ENCODE peak calls at places on chromosomes 13 and 19, in five cellular contexts. C, L, X, I and Q are unnamed samples. For H3K4me1, the result is how much of the 10 kb centered on the place peaks cover.

GRCh38 chr13:37995052-37995451 is 125.5 kb upstream of the TRPC4 start:
- DNase-seq in C (no peak), L (no peak), X (peak), I (no peak), Q (no peak)

GRCh38 chr13:102645701-102646100 is 48.9 kb downstream of the TPP2 start:
- DNase-seq in C (no peak), L (no peak), X (no peak), I (no peak), Q (no peak)

GRCh38 chr13:90713436-90714133 is 633.9 kb upstream of the MIR17HG start:
- DNase-seq in C (no peak), L (no peak), X (no peak), I (no peak), Q (no peak)

GRCh38 chr13:20637811-20638210 is 65.7 kb upstream of the IL17D start:
- DNase-seq in C (no peak), L (no peak), X (no peak), I (no peak), Q (no peak)

GRCh38 chr19:51111606-51112005 is 3.4 kb upstream of the CTU1 start:
- DNase-seq in C (no peak), L (no peak), X (peak), I (no peak), Q (no peak)

GRCh38 chr19:38063921-38064320 is 156.9 kb downstream of the SIPA1L3 start:
- DNase-seq in C (no peak), L (no peak), X (no peak), I (no peak), Q (no peak)

GRCh38 chr13:33139186-33139585 is 123.0 kb downstream of the KL start:
- DNase-seq in C (peak), L (peak), X (no peak), I (no peak), Q (peak)

GRCh38 chr13:72565893-72566292 is 161.5 kb downstream of the MZT1 start:
- DNase-seq in C (no peak), L (no peak), X (peak), I (no peak), Q (no peak)

GRCh38 chr13:93345642-93346220 is 119.1 kb downstream of the GPC6 start:
- DNase-seq in C (no peak), L (no peak), X (peak), I (no peak), Q (no peak)

GRCh38 chr13:61728468-61728867 is 312.8 kb upstream of the PCDH20 start:
- DNase-seq in C (no peak), L (no peak), X (no peak), I (no peak), Q (no peak)

GRCh38 chr19:8617984-8618383 is 7.5 kb upstream of the ADAMTS10 start:
- DNase-seq in C (no peak), L (no peak), X (no peak), I (no peak), Q (no peak)
- H3K27ac ChIP-seq in C (no peak), L (no peak), X (no peak), I (no peak), Q (no peak)

GRCh38 chr13:94928127-94928526 is 215.8 kb upstream of the SOX21 start:
- DNase-seq in C (no peak), L (no peak), X (no peak), I (no peak), Q (no peak)

GRCh38 chr13:94921181-94921580 is 208.8 kb upstream of the SOX21 start:
- DNase-seq in C (no peak), L (no peak), X (no peak), I (no peak), Q (no peak)

GRCh38 chr13:94920578-94920977 is 208.2 kb upstream of the SOX21 start:
- DNase-seq in C (no peak), L (no peak), X (no peak), I (no peak), Q (no peak)

GRCh38 chr13:94925263-94925662 is 212.9 kb upstream of the SOX21 start:
- DNase-seq in C (no peak), L (no peak), X (no peak), I (no peak), Q (no peak)
- H3K4me1 ChIP-seq in C (under half), L (under half), X (under half), I (under half), Q (under half)

GRCh38 chr19:49594157-49595005 is 3.4 kb downstream of the PRR12 start:
- DNase-seq in C (no peak), L (no peak), X (no peak), I (no peak), Q (no peak)
- H3K27ac ChIP-seq in C (peak), L (peak), X (peak), I (no peak), Q (no peak)

GRCh38 chr19:33689886-33690285 is 68.1 kb downstream of the CHST8 start:
- DNase-seq in C (no peak), L (peak), X (no peak), I (peak), Q (no peak)

GRCh38 chr19:33689138-33689746 is 67.5 kb downstream of the CHST8 start:
- DNase-seq in C (no peak), L (peak), X (no peak), I (peak), Q (no peak)

GRCh38 chr19:33690461-33691427 is 69.0 kb downstream of the CHST8 start:
- DNase-seq in C (no peak), L (peak), X (no peak), I (peak), Q (no peak)

GRCh38 chr19:33693678-33694077 is 71.9 kb downstream of the CHST8 start:
- DNase-seq in C (no peak), L (no peak), X (no peak), I (no peak), Q (no peak)

DNA sequence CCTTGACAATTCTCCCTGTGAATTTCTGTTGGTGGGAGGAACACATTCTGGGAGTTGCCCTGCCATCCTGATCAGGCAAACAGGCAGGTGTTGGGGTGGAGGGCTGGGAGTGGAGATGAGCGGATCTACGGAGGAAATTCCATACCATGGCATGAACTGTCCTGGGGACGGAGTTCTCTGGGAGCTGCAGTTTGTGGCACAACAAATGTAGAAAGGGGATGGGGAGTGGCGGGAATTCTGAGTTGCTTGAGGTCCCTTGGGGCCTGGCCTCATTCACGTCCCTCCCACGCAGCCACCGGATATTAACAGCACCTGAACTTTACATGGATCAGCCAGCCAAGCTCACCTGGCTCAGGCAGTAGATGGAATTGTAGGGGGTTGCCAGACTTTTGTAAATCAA is 70.0 kb downstream of the CHST8 start:
- DNase-seq in C (no peak), L (peak), X (no peak), I (no peak), Q (no peak)
- H3K4me1 ChIP-seq in C (under half), L (under half), X (under half), I (under half), Q (under half)

GRCh38 chr19:34260771-34261173 is 6.4 kb downstream of the GARRE1 start:
- DNase-seq in C (no peak), L (no peak), X (peak), I (no peak), Q (no peak)
- H3K27ac ChIP-seq in C (no peak), L (no peak), X (no peak), I (no peak), Q (no peak)

DNA sequence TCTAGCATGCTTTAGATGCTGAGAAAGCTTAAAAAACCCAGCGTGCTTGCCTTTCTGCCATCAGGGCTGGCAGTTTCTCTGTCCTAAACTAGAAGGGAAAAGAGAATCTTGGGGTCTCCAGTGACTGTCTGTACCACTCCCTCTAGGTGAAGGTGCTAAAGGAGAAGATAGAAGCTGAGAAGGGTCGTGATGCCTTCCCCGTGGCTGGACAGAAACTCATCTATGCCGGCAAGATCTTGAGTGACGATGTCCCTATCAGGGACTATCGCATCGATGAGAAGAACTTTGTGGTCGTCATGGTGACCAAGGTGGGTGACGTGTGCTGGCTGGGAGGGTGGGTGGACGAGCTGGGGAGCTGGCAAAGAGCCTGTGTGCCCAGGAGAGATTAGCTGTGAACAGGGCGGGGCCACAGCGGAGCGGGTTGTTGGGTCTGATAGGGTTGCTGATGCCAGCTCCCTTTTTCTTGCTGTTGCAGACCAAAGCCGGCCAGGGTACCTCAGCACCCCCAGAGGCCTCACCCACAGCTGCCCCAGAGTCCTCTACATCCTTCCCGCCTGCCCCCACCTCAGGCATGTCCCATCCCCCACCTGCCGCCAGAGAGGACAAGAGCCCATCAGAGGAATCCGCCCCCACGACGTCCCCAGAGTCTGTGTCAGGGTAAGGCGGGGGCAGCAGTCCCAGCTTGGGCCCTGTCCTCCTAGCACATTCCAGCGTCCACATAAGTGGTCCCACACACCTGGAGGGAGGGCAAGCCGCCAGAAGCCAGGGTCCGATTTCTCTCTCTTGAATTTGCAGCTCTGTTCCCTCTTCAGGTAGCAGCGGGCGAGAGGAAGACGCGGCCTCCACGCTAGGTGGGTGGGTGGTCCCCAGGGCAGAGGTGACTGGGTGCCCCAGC is 2.3 kb downstream of the RAD23A start:
- DNase-seq in C (no peak), L (no peak), X (no peak), I (no peak), Q (no peak)
- H3K4me1 ChIP-seq in C (under half), L (under half), X (under half), I (under half), Q (under half)